ENCODE peak calls at places on chromosomes 7 and 10, in seven cellular contexts. One of them, this sample, is unnamed.

GRCh38 chr7:80641548-80641947 is 3.1 kb downstream of the CD36 start:
- DNase-seq in AG08395: peak; percentile 6
- DNase-seq in left cardiac atrium: no peak
- DNase-seq in ELF-1: no peak
- DNase-seq in SK-MEL-5: no peak
- DNase-seq in NCI-H1105: no peak
- DNase-seq in stimulated activated CD4-positive, alpha-beta T cell treated with anti-CD3 and anti-CD28 coated beads, Interleukin-2, amount 100 ng/mL, for 48 hours: no peak
- DNase-seq in this sample: no peak

GRCh38 chr10:52561322-52561721 is 211.3 kb downstream of the MBL2 start:
- DNase-seq in left cardiac atrium: no peak
- DNase-seq in ELF-1: no peak
- DNase-seq in AG08395: no peak
- DNase-seq in NCI-H1105: no peak
- DNase-seq in stimulated activated CD4-positive, alpha-beta T cell treated with anti-CD3 and anti-CD28 coated beads, Interleukin-2, amount 100 ng/mL, for 48 hours: no peak
- DNase-seq in SK-MEL-5: no peak
- DNase-seq in this sample: no peak

GRCh38 chr10:96352587-96352986 is 6.2 kb downstream of the OPALIN start:
- DNase-seq in stimulated activated CD4-positive, alpha-beta T cell treated with anti-CD3 and anti-CD28 coated beads, Interleukin-2, amount 100 ng/mL, for 48 hours: no peak
- DNase-seq in SK-MEL-5: no peak
- DNase-seq in left cardiac atrium: no peak
- DNase-seq in AG08395: no peak
- DNase-seq in ELF-1: no peak
- DNase-seq in NCI-H1105: no peak
- DNase-seq in this sample: no peak

GRCh38 chr7:41315764-41316163 is 387.1 kb downstream of the INHBA start:
- DNase-seq in left cardiac atrium: no peak
- DNase-seq in AG08395: no peak
- DNase-seq in ELF-1: peak; percentile 7
- DNase-seq in NCI-H1105: no peak
- DNase-seq in SK-MEL-5: peak; percentile 45
- DNase-seq in stimulated activated CD4-positive, alpha-beta T cell treated with anti-CD3 and anti-CD28 coated beads, Interleukin-2, amount 100 ng/mL, for 48 hours: no peak
- DNase-seq in this sample: peak; percentile 11

GRCh38 chr7:116834815-116835533 is 27.4 kb upstream of the CAPZA2 start:
- DNase-seq in NCI-H1105: no peak
- DNase-seq in left cardiac atrium: no peak
- DNase-seq in ELF-1: no peak
- DNase-seq in SK-MEL-5: peak; percentile 19
- DNase-seq in AG08395: peak; percentile 46
- DNase-seq in stimulated activated CD4-positive, alpha-beta T cell treated with anti-CD3 and anti-CD28 coated beads, Interleukin-2, amount 100 ng/mL, for 48 hours: no peak
- DNase-seq in this sample: no peak

GRCh38 chr10:127374901-127375300 is 174.2 kb upstream of the NPS start:
- DNase-seq in SK-MEL-5: no peak
- DNase-seq in ELF-1: no peak
- DNase-seq in left cardiac atrium: no peak
- DNase-seq in stimulated activated CD4-positive, alpha-beta T cell treated with anti-CD3 and anti-CD28 coated beads, Interleukin-2, amount 100 ng/mL, for 48 hours: no peak
- DNase-seq in NCI-H1105: no peak
- DNase-seq in AG08395: no peak
- DNase-seq in this sample: no peak

GRCh38 chr7:14717169-14717568 is 185.4 kb downstream of the DGKB start:
- DNase-seq in left cardiac atrium: no peak
- DNase-seq in SK-MEL-5: no peak
- DNase-seq in NCI-H1105: no peak
- DNase-seq in AG08395: no peak
- DNase-seq in stimulated activated CD4-positive, alpha-beta T cell treated with anti-CD3 and anti-CD28 coated beads, Interleukin-2, amount 100 ng/mL, for 48 hours: no peak
- DNase-seq in ELF-1: no peak
- DNase-seq in this sample: no peak

GRCh38 chr7:66779669-66780408 is 39.3 kb downstream of the RABGEF1 start:
- DNase-seq in ELF-1: no peak
- DNase-seq in SK-MEL-5: no peak
- DNase-seq in left cardiac atrium: no peak
- DNase-seq in AG08395: peak; percentile 8
- DNase-seq in NCI-H1105: no peak
- DNase-seq in stimulated activated CD4-positive, alpha-beta T cell treated with anti-CD3 and anti-CD28 coated beads, Interleukin-2, amount 100 ng/mL, for 48 hours: no peak
- DNase-seq in this sample: no peak

GRCh38 chr10:61612451-61612850 is 50.3 kb upstream of the CABCOCO1 start:
- DNase-seq in stimulated activated CD4-positive, alpha-beta T cell treated with anti-CD3 and anti-CD28 coated beads, Interleukin-2, amount 100 ng/mL, for 48 hours: no peak
- DNase-seq in NCI-H1105: no peak
- DNase-seq in left cardiac atrium: no peak
- DNase-seq in SK-MEL-5: peak; percentile 6
- DNase-seq in AG08395: no peak
- DNase-seq in ELF-1: no peak
- DNase-seq in this sample: no peak

GRCh38 chr10:125661942-125662515 is 20.9 kb downstream of the TEX36 start:
- DNase-seq in AG08395: peak; percentile 92
- DNase-seq in SK-MEL-5: no peak
- DNase-seq in NCI-H1105: no peak
- DNase-seq in stimulated activated CD4-positive, alpha-beta T cell treated with anti-CD3 and anti-CD28 coated beads, Interleukin-2, amount 100 ng/mL, for 48 hours: no peak
- DNase-seq in left cardiac atrium: no peak
- DNase-seq in ELF-1: no peak
- DNase-seq in this sample: no peak

GRCh38 chr10:35803046-35803445 is 160.9 kb upstream of the FZD8 start:
- DNase-seq in stimulated activated CD4-positive, alpha-beta T cell treated with anti-CD3 and anti-CD28 coated beads, Interleukin-2, amount 100 ng/mL, for 48 hours: no peak
- DNase-seq in SK-MEL-5: no peak
- DNase-seq in ELF-1: peak; percentile 9
- DNase-seq in AG08395: no peak
- DNase-seq in left cardiac atrium: no peak
- DNase-seq in NCI-H1105: no peak
- DNase-seq in this sample: no peak

GRCh38 chr10:17662193-17663138 is 18.5 kb downstream of the STAM start:
- DNase-seq in stimulated activated CD4-positive, alpha-beta T cell treated with anti-CD3 and anti-CD28 coated beads, Interleukin-2, amount 100 ng/mL, for 48 hours: no peak
- DNase-seq in left cardiac atrium: no peak
- DNase-seq in AG08395: no peak
- DNase-seq in NCI-H1105: no peak
- DNase-seq in ELF-1: no peak
- DNase-seq in SK-MEL-5: no peak
- DNase-seq in this sample: no peak

GRCh38 chr10:76547352-76547972 is 1090.1 kb downstream of the KCNMA1 start:
- DNase-seq in left cardiac atrium: peak; percentile 84
- DNase-seq in AG08395: peak; percentile 64
- DNase-seq in stimulated activated CD4-positive, alpha-beta T cell treated with anti-CD3 and anti-CD28 coated beads, Interleukin-2, amount 100 ng/mL, for 48 hours: peak; percentile 63
- DNase-seq in ELF-1: peak; percentile 72
- DNase-seq in SK-MEL-5: peak; percentile 81
- DNase-seq in NCI-H1105: peak; percentile 70
- DNase-seq in this sample: peak; percentile 89

GRCh38 chr10:29032229-29032628 is 256.6 kb upstream of the LYZL1 start:
- DNase-seq in left cardiac atrium: no peak
- DNase-seq in AG08395: no peak
- DNase-seq in NCI-H1105: no peak
- DNase-seq in stimulated activated CD4-positive, alpha-beta T cell treated with anti-CD3 and anti-CD28 coated beads, Interleukin-2, amount 100 ng/mL, for 48 hours: no peak
- DNase-seq in ELF-1: no peak
- DNase-seq in SK-MEL-5: no peak
- DNase-seq in this sample: no peak

GRCh38 chr10:123704812-123705211 is 38.7 kb downstream of the GPR26 start:
- DNase-seq in ELF-1: no peak
- DNase-seq in left cardiac atrium: no peak
- DNase-seq in SK-MEL-5: no peak
- DNase-seq in AG08395: no peak
- DNase-seq in stimulated activated CD4-positive, alpha-beta T cell treated with anti-CD3 and anti-CD28 coated beads, Interleukin-2, amount 100 ng/mL, for 48 hours: no peak
- DNase-seq in NCI-H1105: no peak
- DNase-seq in this sample: no peak